ENCODE peak calls at places on chromosomes 5 and 9, in five cellular contexts. E is GM12865; V is breast epithelium; L is activated gamma-delta T cell treated with anti-CD3 and anti-CD28 coated beads, Interleukin-2, amount 50 U/mL, for 16 hours; T is mucosa of gallbladder. C is an unnamed sample.

GRCh38 chr9:35940474-35941467 is 17.2 kb downstream of the OR2S2 start:
- DNase-seq in T (no peak), L (no peak), E (no peak), V (no peak), C (no peak)

GRCh38 chr5:176653986-176654385 is 6.7 kb downstream of the TSPAN17 start:
- DNase-seq in E (no peak), T (no peak), V (no peak), L (no peak), C (no peak)

GRCh38 chr5:181111010-181111409 is 20.0 kb downstream of the OR2V1 start:
- DNase-seq in E (no peak), T (no peak), V (no peak), L (no peak), C (no peak)

GRCh38 chr5:180080670-180081280 is 9.2 kb upstream of the RNF130 start:
- DNase-seq in T (no peak), V (no peak), E (no peak), L (no peak), C (no peak)

GRCh38 chr5:172529896-172530295 is 75.6 kb upstream of the SH3PXD2B start:
- DNase-seq in T (no peak), V (no peak), E (no peak), L (no peak), C (peak; percentile 7)

GRCh38 chr9:122337561-122337939 is 33.3 kb upstream of the PTGS1 start:
- DNase-seq in V (no peak), T (no peak), E (no peak), L (no peak), C (no peak)

GRCh38 chr9:38026021-38026809 is 42.8 kb downstream of the SHB start:
- DNase-seq in V (no peak), T (no peak), L (no peak), E (peak; percentile 29), C (no peak)

GRCh38 chr5:95901676-95902646 is 59.7 kb downstream of the ELL2 start:
- DNase-seq in T (no peak), E (no peak), L (no peak), V (no peak), C (no peak)

GRCh38 chr5:128615578-128615977 is 77.5 kb upstream of the FBN2 start:
- DNase-seq in T (no peak), V (no peak), L (no peak), E (no peak), C (no peak)

GRCh38 chr5:1003296-1003937 is 5.2 kb upstream of the NKD2 start:
- DNase-seq in L (no peak), T (no peak), V (peak; percentile 54), E (no peak), C (peak; percentile 85)

GRCh38 chr9:127311239-127311741 is 46.7 kb downstream of the GARNL3 start:
- DNase-seq in V (no peak), T (peak; percentile 80), L (no peak), E (peak; percentile 36), C (peak; percentile 74)

GRCh38 chr5:150129813-150130492 is 25.7 kb downstream of the PDGFRB start:
- DNase-seq in V (peak; percentile 72), L (peak; percentile 11), T (peak; percentile 72), E (peak; percentile 71), C (peak; percentile 86)

GRCh38 chr9:94157408-94157801 is 73.1 kb downstream of the PTPDC1 start:
- DNase-seq in T (no peak), E (no peak), L (no peak), V (no peak), C (no peak)

GRCh38 chr5:54205453-54205852 is 104.9 kb downstream of the ARL15 start:
- DNase-seq in V (no peak), L (no peak), E (no peak), T (no peak), C (no peak)

GRCh38 chr5:102048940-102049339 is 247.1 kb downstream of the SLCO4C1 start:
- DNase-seq in V (no peak), E (no peak), T (no peak), L (no peak), C (no peak)

GRCh38 chr9:113158446-113158845 is 7.6 kb downstream of the SLC31A2 start:
- DNase-seq in T (no peak), V (no peak), L (no peak), E (no peak), C (no peak)

GRCh38 chr9:20289416-20289815 is 332.9 kb downstream of the MLLT3 start:
- DNase-seq in E (no peak), L (no peak), V (no peak), T (no peak), C (no peak)

GRCh38 chr9:96031366-96031824 is 155.9 kb downstream of the ERCC6L2 start:
- DNase-seq in E (no peak), L (no peak), V (peak; percentile 75), T (no peak), C (peak; percentile 84)

GRCh38 chr9:23686257-23686656 is 139.8 kb downstream of the ELAVL2 start:
- DNase-seq in L (no peak), T (no peak), E (no peak), V (no peak), C (peak; percentile 42)

GRCh38 chr5:5629579-5629978 is 207.1 kb downstream of the ICE1 start:
- DNase-seq in E (no peak), L (no peak), V (no peak), T (no peak), C (no peak)

GRCh38 chr5:113266913-113267227 is 167.9 kb downstream of the TSSK1B start:
- DNase-seq in L (no peak), E (no peak), T (no peak), V (no peak), C (no peak)

GRCh38 chr9:89714316-89714715 is 109.5 kb downstream of the GADD45G start:
- DNase-seq in V (no peak), E (no peak), L (no peak), T (no peak), C (no peak)

GRCh38 chr9:98185021-98185567 is 7.3 kb downstream of the CORO2A start:
- DNase-seq in E (no peak), V (no peak), T (no peak), L (no peak), C (no peak)

GRCh38 chr5:115271295-115272060 is 8.8 kb upstream of the PGGT1B start:
- DNase-seq in V (no peak), E (no peak), L (no peak), T (no peak), C (no peak)

GRCh38 chr5:5340206-5340729 is 82.2 kb upstream of the ICE1 start:
- DNase-seq in V (no peak), L (no peak), T (peak; percentile 63), E (no peak), C (peak; percentile 48)

GRCh38 chr9:127219533-127219932 is 45.0 kb upstream of the GARNL3 start:
- DNase-seq in E (no peak), V (no peak), T (no peak), L (no peak), C (no peak)

GRCh38 chr5:118548761-118549160 is 439.6 kb downstream of the DTWD2 start:
- DNase-seq in V (no peak), E (no peak), T (no peak), L (no peak), C (no peak)

GRCh38 chr9:98997580-98997979 is 53.9 kb downstream of the COL15A1 start:
- DNase-seq in T (no peak), L (no peak), E (no peak), V (no peak), C (peak; percentile 34)